ENCODE peak calls at places on chromosomes 13 and 19, in eight cellular contexts. N is non-pigmented ciliary epithelial cell, S is K562, F is colonic mucosa, V is HFFc6, O is endodermal cell, D is Caki2, P is kidney. L is an unnamed sample.

GRCh38 chr13:43434185-43434584 is 352.6 kb downstream of the ENOX1 start:
- DNase-seq in V (no peak), S (no peak), D (no peak), O (no peak), N (no peak), F (no peak), P (no peak), L (no peak)

GRCh38 chr13:113734826-113735125 is 24.2 kb upstream of the TMEM255B start:
- DNase-seq in S (no peak), D (no peak), V (no peak), P (no peak), F (no peak), O (no peak), N (no peak), L (no peak)

GRCh38 chr13:61286148-61286745 is 129.4 kb downstream of the PCDH20 start:
- DNase-seq in P (no peak), F (no peak), S (no peak), O (peak; percentile 73), N (no peak), V (no peak), D (peak; percentile 20), L (no peak)

GRCh38 chr19:584240-585001 is 5.3 kb upstream of the HCN2 start:
- DNase-seq in D (no peak), O (peak; percentile 93), P (peak; percentile 75), V (no peak), F (no peak), N (no peak), S (peak; percentile 75), L (peak; percentile 44)

GRCh38 chr13:44373601-44374347 is at the start of gene SERP2:
- DNase-seq in P (peak; percentile 87), N (no peak), S (no peak), F (no peak), D (no peak), O (peak; percentile 91), V (no peak), L (no peak)

GRCh38 chr19:40745402-40745780 is 4.9 kb downstream of the ACTMAP start:
- DNase-seq in P (no peak), D (peak; percentile 44), N (no peak), S (no peak), O (no peak), V (no peak), F (no peak), L (no peak)

GRCh38 chr19:41264581-41265375 is 606 bp downstream of the HNRNPUL1 start:
- DNase-seq in N (no peak), S (peak; percentile 66), D (no peak), P (peak; percentile 89), O (peak; percentile 78), F (peak; percentile 51), V (no peak), L (no peak)

GRCh38 chr13:73608731-73609485 is 525.3 kb downstream of the KLF12 start:
- DNase-seq in O (no peak), V (no peak), D (no peak), S (no peak), P (no peak), F (no peak), N (no peak), L (no peak)